ENCODE peak calls at places on chromosomes 7 and 10, in five cellular contexts. One of them, this sample, is unnamed.

GRCh38 chr10:126905776-126906703 is 812 bp downstream of the DOCK1 start:
- ATAC-seq in A549: peak; percentile 66
- ATAC-seq in HepG2: peak; percentile 67
- ATAC-seq in K562: no peak
- ATAC-seq in upper lobe of left lung: no peak
- ATAC-seq in this sample: peak; percentile 45

GRCh38 chr7:133029463-133029862 is 52.4 kb downstream of the CHCHD3 start:
- ATAC-seq in A549: no peak
- ATAC-seq in HepG2: no peak
- ATAC-seq in K562: no peak
- ATAC-seq in upper lobe of left lung: no peak
- ATAC-seq in this sample: no peak

GRCh38 chr7:37706807-37707206 is 23.2 kb downstream of the GPR141 start:
- ATAC-seq in A549: no peak
- ATAC-seq in HepG2: no peak
- ATAC-seq in K562: no peak
- ATAC-seq in upper lobe of left lung: no peak
- ATAC-seq in this sample: no peak

GRCh38 chr10:90718185-90718584 is 139.7 kb downstream of the HTR7 start:
- ATAC-seq in A549: no peak
- ATAC-seq in HepG2: no peak
- ATAC-seq in K562: no peak
- ATAC-seq in upper lobe of left lung: no peak
- ATAC-seq in this sample: no peak

GRCh38 chr10:96339956-96340904 is 18.6 kb downstream of the OPALIN start:
- ATAC-seq in A549: peak; percentile 93
- ATAC-seq in HepG2: peak; percentile 82
- ATAC-seq in K562: peak; percentile 89
- ATAC-seq in upper lobe of left lung: no peak
- ATAC-seq in this sample: no peak

GRCh38 chr7:921071-921461 is 33.4 kb downstream of the ADAP1 start:
- ATAC-seq in A549: no peak
- ATAC-seq in HepG2: no peak
- ATAC-seq in K562: no peak
- ATAC-seq in upper lobe of left lung: no peak
- ATAC-seq in this sample: no peak

GRCh38 chr7:27201231-27202017 is 1.5 kb upstream of the HOXA13 start:
- ATAC-seq in A549: peak; percentile 19
- ATAC-seq in HepG2: peak; percentile 25
- ATAC-seq in K562: no peak
- ATAC-seq in upper lobe of left lung: peak; percentile 66
- ATAC-seq in this sample: no peak

GRCh38 chr7:105782391-105783063 is 93.9 kb downstream of the ATXN7L1 start:
- ATAC-seq in A549: peak; percentile 82
- ATAC-seq in HepG2: no peak
- ATAC-seq in K562: no peak
- ATAC-seq in upper lobe of left lung: no peak
- ATAC-seq in this sample: no peak

GRCh38 chr7:134993877-134994456 is 7.7 kb downstream of the AGBL3 start:
- ATAC-seq in A549: no peak
- ATAC-seq in HepG2: no peak
- ATAC-seq in K562: no peak
- ATAC-seq in upper lobe of left lung: no peak
- ATAC-seq in this sample: no peak

GRCh38 chr10:48551796-48552591 is 52.9 kb downstream of the ARHGAP22 start:
- ATAC-seq in A549: peak; percentile 89
- ATAC-seq in HepG2: peak; percentile 67
- ATAC-seq in K562: peak; percentile 81
- ATAC-seq in upper lobe of left lung: no peak
- ATAC-seq in this sample: peak; percentile 30

GRCh38 chr7:140342732-140343514 is 55.4 kb downstream of the SLC37A3 start:
- ATAC-seq in A549: peak; percentile 87
- ATAC-seq in HepG2: peak; percentile 85
- ATAC-seq in K562: peak; percentile 92
- ATAC-seq in upper lobe of left lung: peak; percentile 70
- ATAC-seq in this sample: peak; percentile 46

GRCh38 chr10:72056113-72056512 is 32.2 kb downstream of the SPOCK2 start:
- ATAC-seq in A549: no peak
- ATAC-seq in HepG2: no peak
- ATAC-seq in K562: no peak
- ATAC-seq in upper lobe of left lung: no peak
- ATAC-seq in this sample: no peak

GRCh38 chr10:47260505-47261111 is 39.4 kb upstream of the GDF10 start:
- ATAC-seq in A549: no peak
- ATAC-seq in HepG2: no peak
- ATAC-seq in K562: peak; percentile 90
- ATAC-seq in upper lobe of left lung: no peak
- ATAC-seq in this sample: no peak

GRCh38 chr10:76881477-76882220 is 756.0 kb downstream of the KCNMA1 start:
- ATAC-seq in A549: no peak
- ATAC-seq in HepG2: no peak
- ATAC-seq in K562: no peak
- ATAC-seq in upper lobe of left lung: no peak
- ATAC-seq in this sample: no peak

GRCh38 chr10:101766306-101766705 is 9.6 kb downstream of the FGF8 start:
- ATAC-seq in A549: no peak
- ATAC-seq in HepG2: no peak
- ATAC-seq in K562: no peak
- ATAC-seq in upper lobe of left lung: no peak
- ATAC-seq in this sample: no peak

GRCh38 chr10:116627386-116627933 is 6.7 kb downstream of the PNLIPRP2 start:
- ATAC-seq in A549: peak; percentile 97
- ATAC-seq in HepG2: peak; percentile 96
- ATAC-seq in K562: peak; percentile 86
- ATAC-seq in upper lobe of left lung: no peak
- ATAC-seq in this sample: no peak

GRCh38 chr7:135673360-135673706 is 11.0 kb downstream of the STMP1 start:
- ATAC-seq in A549: no peak
- ATAC-seq in HepG2: no peak
- ATAC-seq in K562: no peak
- ATAC-seq in upper lobe of left lung: no peak
- ATAC-seq in this sample: no peak

GRCh38 chr10:73743327-73743904 is 756 bp upstream of the SEC24C start:
- ATAC-seq in A549: no peak
- ATAC-seq in HepG2: no peak
- ATAC-seq in K562: no peak
- ATAC-seq in upper lobe of left lung: no peak
- ATAC-seq in this sample: no peak

GRCh38 chr7:1691601-1692499 is 21.8 kb downstream of the ELFN1 start:
- ATAC-seq in A549: peak; percentile 16
- ATAC-seq in HepG2: no peak
- ATAC-seq in K562: no peak
- ATAC-seq in upper lobe of left lung: no peak
- ATAC-seq in this sample: peak; percentile 88

GRCh38 chr10:17669185-17669872 is 25.4 kb downstream of the STAM start:
- ATAC-seq in A549: no peak
- ATAC-seq in HepG2: no peak
- ATAC-seq in K562: no peak
- ATAC-seq in upper lobe of left lung: no peak
- ATAC-seq in this sample: no peak

GRCh38 chr7:45080265-45080957 is 8.4 kb downstream of the NACAD start:
- ATAC-seq in A549: peak; percentile 36
- ATAC-seq in HepG2: peak; percentile 6
- ATAC-seq in K562: peak; percentile 28
- ATAC-seq in upper lobe of left lung: no peak
- ATAC-seq in this sample: no peak

GRCh38 chr10:80204193-80204714 is 1.1 kb downstream of the ANXA11 start:
- ATAC-seq in A549: peak; percentile 36
- ATAC-seq in HepG2: peak; percentile 39
- ATAC-seq in K562: peak; percentile 2
- ATAC-seq in upper lobe of left lung: peak; percentile 92
- ATAC-seq in this sample: no peak

GRCh38 chr10:78458983-78459638 is 425.4 kb downstream of the RPS24 start:
- ATAC-seq in A549: peak; percentile 89
- ATAC-seq in HepG2: peak; percentile 97
- ATAC-seq in K562: peak; percentile 57
- ATAC-seq in upper lobe of left lung: no peak
- ATAC-seq in this sample: no peak
- H3K27ac ChIP-seq in A549: peak overlapping the region; percentile 85
- H3K27ac ChIP-seq in HepG2: peak overlapping the region; percentile 97
- H3K27ac ChIP-seq in K562: no peak overlapping the region
- H3K27ac ChIP-seq in upper lobe of left lung: no peak overlapping the region
- H3K27ac ChIP-seq in this sample: no peak overlapping the region

GRCh38 chr10:2885956-2886296 is 181.4 kb upstream of the PFKP start:
- ATAC-seq in A549: no peak
- ATAC-seq in HepG2: no peak
- ATAC-seq in K562: no peak
- ATAC-seq in upper lobe of left lung: no peak
- ATAC-seq in this sample: no peak

GRCh38 chr10:2881720-2882459 is 185.5 kb upstream of the PFKP start:
- ATAC-seq in A549: no peak
- ATAC-seq in HepG2: no peak
- ATAC-seq in K562: no peak
- ATAC-seq in upper lobe of left lung: no peak
- ATAC-seq in this sample: no peak

GRCh38 chr10:2883238-2883637 is 184.1 kb upstream of the PFKP start:
- ATAC-seq in A549: no peak
- ATAC-seq in HepG2: no peak
- ATAC-seq in K562: no peak
- ATAC-seq in upper lobe of left lung: no peak
- ATAC-seq in this sample: no peak

GRCh38 chr10:2885276-2885955 is 181.9 kb upstream of the PFKP start:
- ATAC-seq in A549: no peak
- ATAC-seq in HepG2: no peak
- ATAC-seq in K562: no peak
- ATAC-seq in upper lobe of left lung: no peak
- ATAC-seq in this sample: no peak

GRCh38 chr10:2882628-2883027 is 184.7 kb upstream of the PFKP start:
- ATAC-seq in A549: no peak
- ATAC-seq in HepG2: no peak
- ATAC-seq in K562: no peak
- ATAC-seq in upper lobe of left lung: no peak
- ATAC-seq in this sample: no peak
- TF ChIP-seq EP300 in A549: no peak
- TF ChIP-seq EP300 in HepG2: no peak
- TF ChIP-seq EP300 in K562: no peak
- TF ChIP-seq EP300 in upper lobe of left lung: no peak
- TF ChIP-seq EP300 in this sample: no peak

DNA sequence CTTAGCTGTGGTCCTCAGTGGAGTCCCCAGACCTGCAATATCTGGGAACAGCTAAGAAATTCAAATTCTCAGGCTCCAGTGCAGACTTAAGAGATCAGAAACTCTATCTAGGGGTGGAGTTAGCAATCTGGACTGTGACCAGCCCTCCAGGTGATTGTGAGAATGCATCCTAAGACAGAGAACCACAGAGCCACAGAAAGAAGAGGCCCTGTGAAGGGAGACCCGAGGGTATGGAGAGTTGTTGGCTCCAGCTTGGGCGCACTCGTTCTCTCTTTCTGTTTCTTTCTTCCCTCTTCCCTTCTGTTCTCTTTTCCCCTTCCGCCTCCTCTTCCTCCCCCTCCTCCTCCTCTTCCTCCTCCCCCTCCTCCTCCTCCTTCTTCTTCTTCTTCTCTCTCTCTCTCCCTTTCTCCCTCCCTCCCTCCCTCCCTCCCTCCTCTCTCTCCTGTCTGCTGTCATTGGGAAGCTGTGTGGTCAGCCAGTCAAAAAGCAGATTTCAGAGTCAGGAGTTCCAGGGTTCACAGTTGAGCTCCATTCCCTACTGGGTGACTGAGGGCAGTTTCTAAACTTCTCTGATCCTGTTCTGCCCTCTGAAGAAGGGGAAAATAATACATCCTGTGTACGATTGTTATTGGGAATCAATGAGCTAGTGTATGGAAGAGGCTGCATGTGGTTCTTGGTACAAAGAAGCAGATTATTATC is 62.1 kb upstream of the STEAP1B start:
- ATAC-seq in A549: peak; percentile 51
- ATAC-seq in HepG2: no peak
- ATAC-seq in K562: peak; percentile 10
- ATAC-seq in upper lobe of left lung: no peak
- ATAC-seq in this sample: no peak
- H3K4me3 ChIP-seq in A549: no peak overlapping the region
- H3K4me3 ChIP-seq in HepG2: no peak overlapping the region
- H3K4me3 ChIP-seq in K562: no peak overlapping the region
- H3K4me3 ChIP-seq in upper lobe of left lung: no peak overlapping the region
- H3K4me3 ChIP-seq in this sample: no peak overlapping the region

DNA sequence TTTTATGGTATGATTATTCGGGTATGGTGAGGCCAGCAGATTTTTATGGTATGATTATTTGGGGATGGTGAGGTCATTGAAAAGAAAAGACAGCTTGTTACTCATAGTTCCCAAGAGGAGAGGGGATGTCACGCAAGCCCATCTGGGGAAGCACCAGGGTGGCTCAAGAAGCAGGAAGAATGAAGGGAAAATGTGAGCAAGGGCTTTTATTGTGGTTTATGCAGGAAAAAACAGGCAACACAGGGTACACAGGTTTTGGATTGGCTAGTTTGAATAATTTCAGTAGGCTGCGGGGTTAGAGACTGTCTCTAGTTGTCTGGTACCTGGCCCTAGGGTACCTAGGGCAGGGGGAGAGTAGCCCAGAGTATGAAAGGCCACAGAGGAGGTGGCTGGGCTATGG is 26.8 kb upstream of the DGKI start:
- ATAC-seq in A549: no peak
- ATAC-seq in HepG2: peak; percentile 24
- ATAC-seq in K562: no peak
- ATAC-seq in upper lobe of left lung: no peak
- ATAC-seq in this sample: no peak
- H3K27ac ChIP-seq in A549: no peak overlapping the region
- H3K27ac ChIP-seq in HepG2: no peak overlapping the region
- H3K27ac ChIP-seq in K562: no peak overlapping the region
- H3K27ac ChIP-seq in upper lobe of left lung: peak overlapping the region; percentile 18
- H3K27ac ChIP-seq in this sample: peak overlapping the region; percentile 43

GRCh38 chr7:122766593-122766992 is 63.9 kb upstream of the RNF148 start:
- ATAC-seq in A549: no peak
- ATAC-seq in HepG2: no peak
- ATAC-seq in K562: no peak
- ATAC-seq in upper lobe of left lung: no peak
- ATAC-seq in this sample: no peak
- TF ChIP-seq EP300 in A549: no peak
- TF ChIP-seq EP300 in HepG2: no peak
- TF ChIP-seq EP300 in K562: no peak
- TF ChIP-seq EP300 in upper lobe of left lung: no peak
- TF ChIP-seq EP300 in this sample: no peak

DNA sequence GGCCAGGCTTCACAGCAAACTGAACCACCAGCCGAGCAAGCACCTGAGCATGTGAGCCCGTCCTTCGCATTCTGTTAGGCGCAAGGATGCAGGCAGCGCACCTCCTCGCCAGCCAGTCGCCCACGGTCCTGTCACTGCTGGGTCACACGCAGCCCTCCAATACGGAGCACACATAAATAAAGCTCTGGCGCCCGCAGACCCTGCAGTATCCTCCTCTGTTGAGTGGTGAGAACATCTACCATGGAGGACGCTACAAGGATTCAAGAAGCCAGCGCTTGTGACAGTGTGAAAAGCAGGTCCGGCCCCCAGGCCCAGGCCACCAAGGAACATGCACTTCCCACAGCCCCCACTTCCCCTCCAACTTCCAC is 34.9 kb downstream of the VOPP1 start:
- ATAC-seq in A549: no peak
- ATAC-seq in HepG2: no peak
- ATAC-seq in K562: no peak
- ATAC-seq in upper lobe of left lung: no peak
- ATAC-seq in this sample: no peak
- H3K4me3 ChIP-seq in A549: no peak overlapping the region
- H3K4me3 ChIP-seq in HepG2: no peak overlapping the region
- H3K4me3 ChIP-seq in K562: no peak overlapping the region
- H3K4me3 ChIP-seq in upper lobe of left lung: no peak overlapping the region
- H3K4me3 ChIP-seq in this sample: no peak overlapping the region

This sample was measured in gastroesophageal sphincter.